ENCODE peak calls at places on chromosomes 12 and 14, in four cellular contexts. H is lower lobe of right lung, S is pancreas, G is Right ventricle myocardium inferior. J is an unnamed sample.

GRCh38 chr12:7161327-7161726 is 28.2 kb upstream of the PEX5 start:
- ATAC-seq in H (no peak), S (no peak), G (no peak), J (no peak)

GRCh38 chr12:13851828-13852227 is 129.6 kb downstream of the GRIN2B start:
- ATAC-seq in H (no peak), S (no peak), G (no peak), J (no peak)

GRCh38 chr14:99736600-99737371 is 52.7 kb downstream of the CYP46A1 start:
- ATAC-seq in H (peak), S (no peak), G (peak), J (no peak)

GRCh38 chr14:72625689-72626088 is 268.2 kb downstream of the DPF3 start:
- ATAC-seq in H (no peak), S (no peak), G (no peak), J (peak)

GRCh38 chr14:71116206-71117122 is 209.2 kb downstream of the PCNX1 start:
- ATAC-seq in H (no peak), S (no peak), G (no peak), J (no peak)

GRCh38 chr14:99936738-99937474 is 128.3 kb upstream of the EVL start:
- ATAC-seq in H (peak), S (no peak), G (no peak), J (no peak)

GRCh38 chr12:39319180-39319579 is 123.7 kb downstream of the KIF21A start:
- ATAC-seq in H (no peak), S (no peak), G (no peak), J (no peak)

GRCh38 chr12:49945394-49946080 is 5.0 kb upstream of the AQP2 start:
- ATAC-seq in H (peak), S (peak), G (peak), J (peak)

GRCh38 chr14:61570188-61570960 is 124.9 kb upstream of the HIF1A start:
- ATAC-seq in H (no peak), S (no peak), G (no peak), J (no peak)

GRCh38 chr12:4011597-4011996 is 138.4 kb upstream of the PARP11 start:
- ATAC-seq in H (peak), S (no peak), G (no peak), J (no peak)

GRCh38 chr12:51904951-51905471 is 2.3 kb upstream of the ACVRL1 start:
- ATAC-seq in H (peak), S (no peak), G (peak), J (no peak)

GRCh38 chr12:48786591-48787544 is 2.0 kb downstream of the ADCY6 start:
- ATAC-seq in H (no peak), S (no peak), G (peak), J (no peak)

GRCh38 chr12:6626654-6627283 is 9.0 kb downstream of the LPAR5 start:
- ATAC-seq in H (no peak), S (no peak), G (no peak), J (no peak)

GRCh38 chr12:90084018-90084417 is 375.4 kb upstream of the ATP2B1 start:
- ATAC-seq in H (no peak), S (no peak), G (no peak), J (no peak)

GRCh38 chr12:106433055-106433454 is 75.5 kb downstream of the POLR3B start:
- ATAC-seq in H (no peak), S (no peak), G (peak), J (no peak)

GRCh38 chr12:128603573-128604120 is 220.1 kb downstream of the SLC15A4 start:
- ATAC-seq in H (no peak), S (peak), G (no peak), J (no peak)

GRCh38 chr12:132219323-132219722 is 75.1 kb downstream of the NOC4L start:
- ATAC-seq in H (no peak), S (no peak), G (no peak), J (no peak)

GRCh38 chr12:93759512-93760081 is 82.4 kb downstream of the CRADD start:
- ATAC-seq in H (no peak), S (no peak), G (no peak), J (no peak)

GRCh38 chr12:1496162-1496925 is 98.0 kb downstream of the FBXL14 start:
- ATAC-seq in H (peak), S (peak), G (peak), J (no peak)

GRCh38 chr12:26255893-26256645 is 60.7 kb downstream of the SSPN start:
- ATAC-seq in H (no peak), S (no peak), G (no peak), J (no peak)

GRCh38 chr12:89832336-89832735 is 123.7 kb upstream of the ATP2B1 start:
- ATAC-seq in H (no peak), S (no peak), G (no peak), J (no peak)

GRCh38 chr14:74616507-74616906 is 4.5 kb upstream of the LTBP2 start:
- ATAC-seq in H (no peak), S (no peak), G (no peak), J (no peak)

GRCh38 chr14:102507891-102508312 is 1.7 kb downstream of the ANKRD9 start:
- ATAC-seq in H (no peak), S (no peak), G (no peak), J (no peak)